ENCODE peak calls at places on chromosomes 2 and 18, in eight cellular contexts. H is astrocyte of the spinal cord, W is mesothelial cell of epicardium, N is progenitor cell of endocrine pancreas, B is tibial artery, Y is AG09309, L is K562, F is lower lobe of right lung. G is an unnamed sample.
A peak's percentile ranks its signal among the peaks of the same experiment; 100 is the strongest.

GRCh38 chr2:134083548-134083947 is 170.3 kb upstream of the MGAT5 start:
- DNase-seq in H (no peak), W (no peak), N (no peak), B (no peak), Y (no peak), L (no peak), F (no peak), G (no peak)

GRCh38 chr2:135850811-135851668 is 14.1 kb upstream of the LCT start:
- DNase-seq in H (no peak), W (no peak), N (no peak), B (no peak), Y (no peak), L (no peak), F (no peak), G (no peak)

GRCh38 chr18:39244242-39244641 is 1678.6 kb upstream of the CELF4 start:
- DNase-seq in H (no peak), W (no peak), N (no peak), B (no peak), Y (no peak), L (no peak), F (no peak), G (no peak)

GRCh38 chr2:20455076-20455587 is 8.3 kb downstream of the RHOB start:
- DNase-seq in H (no peak), W (no peak), N (no peak), B (peak; percentile 10), Y (no peak), L (no peak), F (no peak), G (no peak)

GRCh38 chr2:26768759-26769500 is 4.8 kb downstream of the SLC35F6 start:
- DNase-seq in H (peak; percentile 27), W (no peak), N (no peak), B (peak; percentile 95), Y (no peak), L (peak; percentile 95), F (peak; percentile 87), G (no peak)

GRCh38 chr2:112021781-112022231 is 33.3 kb upstream of the TMEM87B start:
- DNase-seq in H (peak; percentile 17), W (no peak), N (no peak), B (no peak), Y (no peak), L (peak; percentile 80), F (no peak), G (no peak)

GRCh38 chr2:16591370-16591933 is 74.2 kb downstream of the CYRIA start:
- DNase-seq in H (no peak), W (no peak), N (no peak), B (no peak), Y (no peak), L (no peak), F (no peak), G (no peak)

GRCh38 chr2:38376683-38377500 is at the start of gene ATL2:
- DNase-seq in H (peak; percentile 98), W (peak; percentile 80), N (peak; percentile 80), B (peak; percentile 95), Y (peak; percentile 64), L (peak; percentile 97), F (peak; percentile 98), G (peak; percentile 89)

GRCh38 chr2:70484086-70484485 is 69.5 kb downstream of the TGFA start:
- DNase-seq in H (no peak), W (no peak), N (no peak), B (no peak), Y (no peak), L (no peak), F (no peak), G (no peak)

GRCh38 chr2:193580176-193580950 is 1385.6 kb upstream of the TMEFF2 start:
- DNase-seq in H (no peak), W (no peak), N (no peak), B (no peak), Y (no peak), L (no peak), F (no peak), G (no peak)

DNA sequence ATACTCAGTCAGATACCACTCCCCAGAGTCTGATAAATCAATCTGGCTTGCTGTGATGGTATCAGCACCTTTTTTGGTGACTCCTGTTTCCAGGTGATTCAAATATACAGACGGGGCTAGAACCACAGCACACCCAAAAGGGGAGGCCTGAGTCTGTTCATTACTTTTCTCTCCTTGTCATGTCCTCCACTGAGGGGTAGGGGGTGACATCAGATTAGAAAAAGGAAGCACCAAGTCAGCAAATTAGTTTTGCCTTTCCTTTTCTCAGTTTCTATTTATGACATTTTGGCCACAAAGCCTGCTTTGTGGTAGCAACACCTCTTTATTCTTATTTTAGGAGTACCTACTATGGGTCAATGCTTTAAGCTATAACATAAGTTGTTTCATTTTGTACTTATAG is 127.4 kb downstream of the CCDC102B start:
- DNase-seq in H (peak; percentile 1), W (no peak), N (no peak), B (no peak), Y (no peak), L (no peak), F (no peak), G (no peak)
- TF ChIP-seq CTCF in H (peak; percentile 35), W (no peak), N (peak; percentile 53), B (no peak), Y (peak; percentile 28), L (no peak), F (peak; percentile 8), G (peak; percentile 50)

DNA sequence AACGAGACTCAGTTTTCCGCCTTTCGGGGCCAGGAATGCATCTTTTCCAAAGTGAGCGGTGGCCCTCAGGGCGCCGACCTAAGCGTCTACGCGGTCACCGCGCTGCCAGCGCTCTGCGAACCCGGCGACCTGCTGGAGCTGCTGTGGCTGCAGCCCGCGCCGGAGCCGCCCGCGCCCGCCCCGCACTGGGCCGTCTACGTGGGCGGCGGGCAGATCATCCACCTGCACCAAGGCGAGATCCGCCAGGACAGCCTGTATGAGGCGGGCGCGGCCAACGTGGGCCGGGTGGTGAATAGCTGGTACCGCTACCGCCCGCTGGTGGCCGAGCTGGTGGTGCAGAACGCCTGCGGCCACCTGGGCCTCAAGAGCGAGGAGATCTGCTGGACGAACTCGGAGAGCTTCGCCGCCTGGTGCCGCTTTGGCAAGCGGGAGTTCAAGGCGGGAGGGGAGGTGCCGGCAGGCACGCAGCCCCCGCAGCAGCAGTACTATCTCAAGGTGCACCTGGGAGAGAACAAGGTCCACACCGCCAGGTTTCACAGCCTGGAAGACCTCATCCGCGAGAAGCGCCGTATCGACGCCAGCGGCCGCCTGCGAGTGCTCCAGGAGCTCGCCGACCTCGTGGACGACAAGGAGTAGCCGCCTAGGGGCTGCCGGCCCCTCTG is 1.8 kb downstream of the LRATD1 start:
- DNase-seq in H (peak; percentile 80), W (peak; percentile 53), N (peak; percentile 82), B (peak; percentile 70), Y (no peak), L (peak; percentile 62), F (peak; percentile 90), G (peak; percentile 68)
- TF ChIP-seq CTCF in H (peak; percentile 84), W (peak; percentile 72), N (peak; percentile 75), B (peak; percentile 61), Y (peak; percentile 70), L (peak; percentile 53), F (peak; percentile 76), G (peak; percentile 80)

GRCh38 chr2:74001781-74002514 is 17.2 kb downstream of the TET3 start:
- DNase-seq in H (no peak), W (no peak), N (no peak), B (no peak), Y (no peak), L (no peak), F (no peak), G (no peak)

GRCh38 chr2:74004212-74005182 is 19.8 kb downstream of the TET3 start:
- DNase-seq in H (no peak), W (no peak), N (no peak), B (no peak), Y (no peak), L (peak; percentile 42), F (no peak), G (no peak)

GRCh38 chr2:74001121-74001520 is 16.4 kb downstream of the TET3 start:
- DNase-seq in H (no peak), W (no peak), N (no peak), B (no peak), Y (no peak), L (no peak), F (no peak), G (no peak)

GRCh38 chr2:74003494-74004211 is 18.9 kb downstream of the TET3 start:
- DNase-seq in H (peak; percentile 46), W (no peak), N (no peak), B (no peak), Y (peak; percentile 48), L (peak; percentile 87), F (no peak), G (no peak)

DNA sequence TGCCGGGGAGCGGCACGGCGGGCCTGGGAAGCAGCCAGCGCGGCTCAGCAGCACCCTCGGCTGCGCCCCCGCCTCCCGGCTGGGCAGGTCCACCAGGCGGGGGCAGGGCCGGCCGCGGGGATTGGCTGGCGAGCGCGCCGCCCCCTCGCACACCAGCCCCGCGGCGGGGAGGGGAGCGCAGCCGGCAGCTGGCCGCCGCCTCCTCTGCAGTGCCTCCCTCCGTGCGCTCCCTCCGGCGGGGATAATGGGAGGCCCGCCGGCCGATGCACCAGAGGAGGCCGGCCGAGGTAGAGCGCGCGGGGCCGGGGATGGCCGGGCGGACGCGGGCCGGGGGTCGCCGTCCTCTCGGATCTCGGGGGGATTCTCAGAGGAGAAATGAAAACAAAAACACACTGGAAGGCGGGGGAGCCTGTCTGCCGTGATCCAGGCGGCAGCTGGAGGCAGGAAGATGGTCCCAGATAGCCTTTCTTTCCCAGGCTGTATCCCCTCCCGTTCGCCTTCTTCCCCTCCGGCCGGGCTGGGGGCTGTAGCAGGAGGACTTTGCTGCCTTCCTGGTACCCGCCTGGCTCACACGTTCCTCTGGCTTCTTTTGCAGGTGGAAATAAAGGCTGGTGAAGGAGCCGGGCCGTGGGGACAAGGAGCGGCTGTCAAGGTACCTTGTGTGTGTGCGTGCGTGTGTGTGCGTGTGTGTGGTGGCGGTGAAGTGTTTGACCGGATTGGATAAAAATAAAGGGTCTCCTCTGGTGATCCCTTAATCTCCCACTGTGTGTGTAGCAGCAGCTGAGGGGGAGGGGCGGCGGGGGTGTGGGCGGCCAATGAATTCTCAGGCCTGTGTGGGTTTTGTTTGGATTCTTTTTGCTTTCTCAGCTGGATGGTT is 18.0 kb downstream of the TET3 start:
- DNase-seq in H (peak; percentile 81), W (peak; percentile 79), N (peak; percentile 59), B (peak; percentile 85), Y (no peak), L (peak; percentile 89), F (peak; percentile 88), G (peak; percentile 70)
- TF ChIP-seq CTCF in H (no peak), W (no peak), N (no peak), B (no peak), Y (no peak), L (peak; percentile 0), F (peak; percentile 19), G (no peak)

DNA sequence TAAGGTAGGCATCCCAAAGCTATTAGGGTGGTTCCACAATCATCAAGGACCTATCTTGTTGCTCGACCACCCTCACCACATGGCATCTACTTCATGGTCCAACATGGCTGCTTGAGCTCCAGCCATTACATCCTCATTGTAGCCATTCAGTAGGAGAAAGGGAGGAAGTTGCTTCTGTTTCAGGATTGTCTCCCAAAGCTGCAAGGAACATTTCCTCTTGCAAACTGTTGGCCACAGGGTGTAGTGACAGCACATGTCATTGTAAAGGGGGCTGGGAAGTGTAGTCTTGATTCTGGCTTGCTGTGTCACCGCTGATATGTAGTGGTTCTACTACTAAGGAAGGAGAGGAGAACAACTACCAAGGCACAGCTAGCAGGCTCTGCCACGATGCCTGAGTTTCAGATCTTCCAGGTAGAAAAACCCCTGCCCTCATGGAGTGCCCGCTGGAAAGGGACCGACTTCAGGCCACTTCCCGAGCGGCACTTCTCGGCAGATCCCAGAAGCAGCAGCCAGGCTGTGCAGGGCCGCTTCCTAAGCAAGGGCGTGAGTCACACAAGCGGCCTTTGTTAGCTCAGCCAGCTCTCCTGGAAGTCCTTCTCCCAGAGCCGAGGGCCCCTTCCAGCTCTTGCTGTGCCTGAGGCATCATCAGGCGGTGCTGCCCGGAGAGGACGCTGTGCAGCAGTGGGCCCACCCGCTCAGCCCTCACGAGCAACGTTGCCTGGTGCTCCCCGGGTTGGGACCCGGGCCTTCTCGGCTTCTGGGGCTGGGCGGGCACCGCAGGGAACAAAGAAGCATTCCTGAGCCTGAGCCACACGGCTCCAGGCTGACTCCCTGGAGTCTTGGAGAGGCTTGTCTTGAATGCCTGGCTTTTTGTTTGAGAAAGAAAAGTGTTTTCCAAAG is 58.2 kb downstream of the HS6ST1 start:
- DNase-seq in H (peak; percentile 92), W (no peak), N (peak; percentile 39), B (peak; percentile 67), Y (peak; percentile 69), L (peak; percentile 12), F (no peak), G (peak; percentile 65)
- TF ChIP-seq CTCF in H (peak; percentile 40), W (no peak), N (no peak), B (no peak), Y (peak; percentile 53), L (no peak), F (no peak), G (no peak)